ENCODE peak calls at places on chromosomes 16 and 17, in six cellular contexts. One of them, this sample, is unnamed.

GRCh38 chr17:47713980-47714689 is 18.9 kb upstream of the TBX21 start:
- DNase-seq in IMR-90: no peak
- DNase-seq in AG10803: no peak
- DNase-seq in breast epithelium: no peak
- DNase-seq in stomach: no peak
- DNase-seq in A549: no peak
- DNase-seq in this sample: no peak

GRCh38 chr17:72361892-72362291 is 241.1 kb downstream of the SOX9 start:
- DNase-seq in IMR-90: peak
- DNase-seq in AG10803: no peak
- DNase-seq in breast epithelium: no peak
- DNase-seq in stomach: no peak
- DNase-seq in A549: no peak
- DNase-seq in this sample: no peak

GRCh38 chr17:53749178-53749577 is 73.5 kb upstream of the KIF2B start:
- DNase-seq in IMR-90: no peak
- DNase-seq in AG10803: no peak
- DNase-seq in breast epithelium: no peak
- DNase-seq in stomach: no peak
- DNase-seq in A549: no peak
- DNase-seq in this sample: no peak

GRCh38 chr17:42252528-42253172 is 23.5 kb downstream of the STAT5B start:
- DNase-seq in IMR-90: no peak
- DNase-seq in AG10803: peak
- DNase-seq in breast epithelium: no peak
- DNase-seq in stomach: no peak
- DNase-seq in A549: no peak
- DNase-seq in this sample: no peak

GRCh38 chr17:61411114-61411943 is 11.7 kb downstream of the TBX2 start:
- DNase-seq in IMR-90: peak
- DNase-seq in AG10803: peak
- DNase-seq in breast epithelium: peak
- DNase-seq in stomach: peak
- DNase-seq in A549: no peak
- DNase-seq in this sample: peak

GRCh38 chr17:75701288-75701687 is 20.0 kb upstream of the ITGB4 start:
- DNase-seq in IMR-90: no peak
- DNase-seq in AG10803: no peak
- DNase-seq in breast epithelium: no peak
- DNase-seq in stomach: no peak
- DNase-seq in A549: no peak
- DNase-seq in this sample: no peak

GRCh38 chr17:60094754-60095153 is 16.0 kb upstream of the HEATR6 start:
- DNase-seq in IMR-90: no peak
- DNase-seq in AG10803: no peak
- DNase-seq in breast epithelium: no peak
- DNase-seq in stomach: no peak
- DNase-seq in A549: no peak
- DNase-seq in this sample: no peak

GRCh38 chr16:64459821-64460220 is 662.0 kb downstream of the CDH11 start:
- DNase-seq in IMR-90: peak
- DNase-seq in AG10803: peak
- DNase-seq in breast epithelium: no peak
- DNase-seq in stomach: peak
- DNase-seq in A549: no peak
- DNase-seq in this sample: no peak

GRCh38 chr17:73650617-73651200 is 6.5 kb upstream of the SDK2 start:
- DNase-seq in IMR-90: no peak
- DNase-seq in AG10803: no peak
- DNase-seq in breast epithelium: no peak
- DNase-seq in stomach: no peak
- DNase-seq in A549: no peak
- DNase-seq in this sample: no peak

GRCh38 chr16:85782476-85782875 is 16.9 kb downstream of the EMC8 start:
- DNase-seq in IMR-90: peak
- DNase-seq in AG10803: peak
- DNase-seq in breast epithelium: no peak
- DNase-seq in stomach: no peak
- DNase-seq in A549: no peak
- DNase-seq in this sample: no peak

GRCh38 chr17:7836596-7837374 is 2.8 kb downstream of the KDM6B start:
- DNase-seq in IMR-90: peak
- DNase-seq in AG10803: peak
- DNase-seq in breast epithelium: peak
- DNase-seq in stomach: peak
- DNase-seq in A549: peak
- DNase-seq in this sample: peak

GRCh38 chr16:64893386-64893785 is 228.5 kb downstream of the CDH11 start:
- DNase-seq in IMR-90: peak
- DNase-seq in AG10803: peak
- DNase-seq in breast epithelium: no peak
- DNase-seq in stomach: no peak
- DNase-seq in A549: no peak
- DNase-seq in this sample: no peak

GRCh38 chr17:50469005-50469605 is 425 bp upstream of the CHAD start:
- DNase-seq in IMR-90: no peak
- DNase-seq in AG10803: no peak
- DNase-seq in breast epithelium: no peak
- DNase-seq in stomach: no peak
- DNase-seq in A549: no peak
- DNase-seq in this sample: no peak

GRCh38 chr16:11743308-11744074 is 834 bp upstream of the TXNDC11 start:
- DNase-seq in IMR-90: peak
- DNase-seq in AG10803: peak
- DNase-seq in breast epithelium: peak
- DNase-seq in stomach: peak
- DNase-seq in A549: peak
- DNase-seq in this sample: no peak

GRCh38 chr16:73122604-73123386 is 74.9 kb upstream of the ZFHX3 start:
- DNase-seq in IMR-90: no peak
- DNase-seq in AG10803: peak
- DNase-seq in breast epithelium: no peak
- DNase-seq in stomach: no peak
- DNase-seq in A549: no peak
- DNase-seq in this sample: no peak
- TF ChIP-seq CTCF in IMR-90: no peak
- TF ChIP-seq CTCF in AG10803: no peak
- TF ChIP-seq CTCF in breast epithelium: no peak
- TF ChIP-seq CTCF in stomach: no peak
- TF ChIP-seq CTCF in A549: no peak
- TF ChIP-seq CTCF in this sample: no peak

GRCh38 chr16:87662254-87663204 is 60.2 kb downstream of the JPH3 start:
- DNase-seq in IMR-90: no peak
- DNase-seq in AG10803: no peak
- DNase-seq in breast epithelium: no peak
- DNase-seq in stomach: no peak
- DNase-seq in A549: no peak
- DNase-seq in this sample: no peak
- TF ChIP-seq CTCF in IMR-90: no peak
- TF ChIP-seq CTCF in AG10803: no peak
- TF ChIP-seq CTCF in breast epithelium: no peak
- TF ChIP-seq CTCF in stomach: no peak
- TF ChIP-seq CTCF in A549: no peak
- TF ChIP-seq CTCF in this sample: no peak

DNA sequence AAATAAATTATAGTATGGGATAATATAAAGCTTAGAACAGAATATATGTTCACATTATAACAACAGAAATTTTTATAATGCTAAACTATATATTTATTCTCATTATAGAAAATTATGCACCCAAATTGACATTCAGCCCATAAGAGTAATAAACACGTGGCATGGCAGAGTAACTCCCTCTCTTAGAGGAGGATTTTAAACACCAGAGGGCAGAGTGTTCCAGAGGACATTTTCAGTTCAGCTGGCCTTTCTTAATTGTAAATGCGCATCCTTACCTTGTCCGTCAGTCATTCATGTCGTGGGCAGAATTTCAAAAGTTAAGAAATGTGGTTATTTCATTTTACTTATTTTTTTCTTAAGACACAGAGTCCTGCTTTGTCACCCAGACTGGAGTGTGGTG is 147.1 kb downstream of the TANC2 start:
- DNase-seq in IMR-90: no peak
- DNase-seq in AG10803: no peak
- DNase-seq in breast epithelium: no peak
- DNase-seq in stomach: no peak
- DNase-seq in A549: no peak
- DNase-seq in this sample: no peak
- TF ChIP-seq CTCF in IMR-90: peak
- TF ChIP-seq CTCF in AG10803: no peak
- TF ChIP-seq CTCF in breast epithelium: no peak
- TF ChIP-seq CTCF in stomach: no peak
- TF ChIP-seq CTCF in A549: peak
- TF ChIP-seq CTCF in this sample: peak

GRCh38 chr16:17565605-17566004 is 94.8 kb upstream of the XYLT1 start:
- DNase-seq in IMR-90: no peak
- DNase-seq in AG10803: no peak
- DNase-seq in breast epithelium: no peak
- DNase-seq in stomach: no peak
- DNase-seq in A549: no peak
- DNase-seq in this sample: no peak
- TF ChIP-seq CTCF in IMR-90: no peak
- TF ChIP-seq CTCF in AG10803: no peak
- TF ChIP-seq CTCF in breast epithelium: no peak
- TF ChIP-seq CTCF in stomach: no peak
- TF ChIP-seq CTCF in A549: no peak
- TF ChIP-seq CTCF in this sample: no peak

GRCh38 chr16:21001262-21001661 is 100.7 kb downstream of the LYRM1 start:
- DNase-seq in IMR-90: peak
- DNase-seq in AG10803: peak
- DNase-seq in breast epithelium: no peak
- DNase-seq in stomach: no peak
- DNase-seq in A549: peak
- DNase-seq in this sample: no peak
- TF ChIP-seq CTCF in IMR-90: peak
- TF ChIP-seq CTCF in AG10803: peak
- TF ChIP-seq CTCF in breast epithelium: no peak
- TF ChIP-seq CTCF in stomach: no peak
- TF ChIP-seq CTCF in A549: peak
- TF ChIP-seq CTCF in this sample: peak

DNA sequence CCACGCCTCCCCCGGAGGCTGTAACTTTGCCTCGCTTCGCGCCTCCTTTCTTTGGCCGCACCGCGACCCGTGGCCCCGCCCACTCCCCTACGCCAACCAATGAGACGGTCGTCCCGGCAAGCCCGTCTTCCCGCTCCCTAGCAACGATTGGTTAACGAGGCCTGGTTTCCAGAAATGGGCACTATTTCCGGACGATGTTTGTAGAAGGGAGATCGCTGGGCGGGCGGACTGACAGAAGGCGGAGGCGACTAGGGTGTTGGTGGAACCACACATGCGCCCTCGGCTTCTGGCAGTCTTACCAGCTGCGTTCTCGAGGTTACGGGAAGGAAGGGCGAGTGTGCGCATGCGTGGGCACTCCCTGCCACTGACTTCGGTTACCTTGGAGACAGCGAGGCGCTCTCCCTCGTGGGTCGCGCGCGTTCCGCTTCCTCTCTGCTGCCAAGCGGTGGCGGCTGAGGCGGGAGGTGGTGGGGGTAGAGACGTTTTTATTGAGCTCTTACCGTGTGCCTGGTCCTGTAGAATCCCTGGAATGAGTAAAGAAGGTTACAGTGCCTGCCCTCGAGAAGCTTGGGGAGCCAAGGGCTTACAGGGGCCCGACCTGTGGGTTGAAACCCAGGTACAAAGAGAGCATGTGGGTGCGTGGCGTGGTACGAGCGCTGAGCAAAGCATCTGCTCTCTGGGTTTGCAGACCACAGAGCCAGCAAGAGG is 447 bp upstream of the MAP3K14 start:
- DNase-seq in IMR-90: peak
- DNase-seq in AG10803: peak
- DNase-seq in breast epithelium: peak
- DNase-seq in stomach: peak
- DNase-seq in A549: peak
- DNase-seq in this sample: peak
- TF ChIP-seq CTCF in IMR-90: no peak
- TF ChIP-seq CTCF in AG10803: no peak
- TF ChIP-seq CTCF in breast epithelium: no peak
- TF ChIP-seq CTCF in stomach: no peak
- TF ChIP-seq CTCF in A549: no peak
- TF ChIP-seq CTCF in this sample: no peak

GRCh38 chr17:79902146-79902791 is 63.0 kb upstream of the CBX4 start:
- DNase-seq in IMR-90: no peak
- DNase-seq in AG10803: no peak
- DNase-seq in breast epithelium: no peak
- DNase-seq in stomach: no peak
- DNase-seq in A549: no peak
- DNase-seq in this sample: no peak
- TF ChIP-seq CTCF in IMR-90: no peak
- TF ChIP-seq CTCF in AG10803: no peak
- TF ChIP-seq CTCF in breast epithelium: no peak
- TF ChIP-seq CTCF in stomach: no peak
- TF ChIP-seq CTCF in A549: no peak
- TF ChIP-seq CTCF in this sample: no peak